ENCODE peak calls at places on chromosome 19, in eight cellular contexts. O is SK-N-SH, A is PC-3, F is IMR-90, H is neural progenitor cell, V is neuronal stem cell, T is HCT116, Z is fibroblast of lung. L is an unnamed sample.

GRCh38 chr19:6524326-6524725 is 6.5 kb upstream of the TNFSF9 start:
- DNase-seq in T (no peak), Z (no peak), O (no peak), H (no peak), F (no peak), A (no peak), V (no peak), L (no peak)

GRCh38 chr19:11377756-11378155 is 3.3 kb downstream of the SWSAP1 start:
- DNase-seq in V (no peak), F (peak; percentile 37), Z (peak; percentile 49), H (no peak), A (peak; percentile 33), O (no peak), T (no peak), L (peak; percentile 77)

GRCh38 chr19:7250951-7251350 is 43.3 kb downstream of the INSR start:
- DNase-seq in F (no peak), O (no peak), V (no peak), H (no peak), A (no peak), T (no peak), Z (no peak), L (no peak)

GRCh38 chr19:9966448-9966847 is 30.1 kb upstream of the OLFM2 start:
- DNase-seq in F (no peak), O (peak; percentile 54), A (no peak), T (no peak), Z (no peak), V (no peak), H (peak; percentile 39), L (no peak)

GRCh38 chr19:50741179-50741933 is 18.2 kb downstream of the CLEC11A start:
- DNase-seq in H (no peak), V (no peak), Z (no peak), T (no peak), A (no peak), O (no peak), F (no peak), L (no peak)

GRCh38 chr19:50844296-50844935 is 10.3 kb upstream of the KLK3 start:
- DNase-seq in O (no peak), H (no peak), Z (no peak), V (no peak), F (no peak), A (no peak), T (no peak), L (no peak)

GRCh38 chr19:8515317-8515716 is 1.4 kb upstream of the ZNF414 start:
- DNase-seq in F (no peak), V (no peak), A (no peak), Z (no peak), O (no peak), H (no peak), T (no peak), L (no peak)

GRCh38 chr19:38665219-38665931 is 17.9 kb downstream of the ACTN4 start:
- DNase-seq in F (no peak), A (no peak), Z (no peak), V (no peak), O (no peak), T (no peak), H (no peak), L (peak; percentile 46)

GRCh38 chr19:39867133-39867532 is 21.0 kb upstream of the FBL start:
- DNase-seq in Z (no peak), O (no peak), V (no peak), F (no peak), A (no peak), H (no peak), T (no peak), L (no peak)

GRCh38 chr19:17623224-17623935 is 64.8 kb downstream of the UNC13A start:
- DNase-seq in Z (no peak), F (no peak), O (peak; percentile 46), A (no peak), H (no peak), T (no peak), V (no peak), L (no peak)

GRCh38 chr19:57288373-57288772 is 8.1 kb downstream of the ZNF460 start:
- DNase-seq in O (no peak), H (no peak), F (no peak), A (no peak), Z (no peak), V (no peak), T (no peak), L (no peak)

GRCh38 chr19:38711726-38712153 is 32.5 kb downstream of the CAPN12 start:
- DNase-seq in V (no peak), F (peak; percentile 97), T (no peak), Z (peak; percentile 95), H (no peak), O (no peak), A (no peak), L (peak; percentile 94)

GRCh38 chr19:50003810-50004419 is 21.3 kb downstream of the VRK3 start:
- DNase-seq in F (peak; percentile 97), A (peak; percentile 98), V (no peak), H (no peak), O (no peak), T (peak; percentile 73), Z (peak; percentile 97), L (peak; percentile 98)

GRCh38 chr19:23882493-23882892 is 32.2 kb upstream of the ZNF726 start:
- DNase-seq in Z (no peak), A (no peak), T (no peak), O (no peak), V (no peak), F (no peak), H (no peak), L (peak; percentile 7)

GRCh38 chr19:7595466-7596133 is at the start of gene CAMSAP3:
- DNase-seq in A (peak; percentile 73), Z (peak; percentile 1), V (peak; percentile 82), O (peak; percentile 90), F (no peak), H (peak; percentile 94), T (no peak), L (peak; percentile 39)

GRCh38 chr19:39138221-39139211 is 12.9 kb downstream of the PAK4 start:
- DNase-seq in V (no peak), F (no peak), Z (no peak), H (no peak), O (peak; percentile 29), A (no peak), T (no peak), L (no peak)

GRCh38 chr19:41734156-41734555 is 21.2 kb upstream of the CEACAM6 start:
- DNase-seq in H (no peak), A (no peak), Z (no peak), F (no peak), V (no peak), O (no peak), T (no peak), L (no peak)
- H3K9ac ChIP-seq in H (no peak overlapping the region), A (peak overlapping the region; percentile 71), Z (no peak overlapping the region), F (no peak overlapping the region), V (no peak overlapping the region), O (no peak overlapping the region), T (no peak overlapping the region), L (no peak overlapping the region)

GRCh38 chr19:42051166-42052115 is 18.6 kb downstream of the GRIK5 start:
- DNase-seq in H (no peak), Z (no peak), T (no peak), O (no peak), A (peak; percentile 91), V (no peak), F (no peak), L (peak; percentile 62)

GRCh38 chr19:42048992-42049391 is 21.0 kb downstream of the GRIK5 start:
- DNase-seq in H (no peak), T (no peak), Z (no peak), A (peak; percentile 52), O (no peak), F (no peak), V (no peak), L (no peak)

GRCh38 chr19:42053037-42053935 is 16.7 kb downstream of the GRIK5 start:
- DNase-seq in H (no peak), F (no peak), T (no peak), O (no peak), V (no peak), A (peak; percentile 58), Z (no peak), L (no peak)

GRCh38 chr19:42054205-42054604 is 15.8 kb downstream of the GRIK5 start:
- DNase-seq in O (no peak), V (no peak), A (no peak), T (no peak), F (no peak), Z (no peak), H (no peak), L (no peak)

DNA sequence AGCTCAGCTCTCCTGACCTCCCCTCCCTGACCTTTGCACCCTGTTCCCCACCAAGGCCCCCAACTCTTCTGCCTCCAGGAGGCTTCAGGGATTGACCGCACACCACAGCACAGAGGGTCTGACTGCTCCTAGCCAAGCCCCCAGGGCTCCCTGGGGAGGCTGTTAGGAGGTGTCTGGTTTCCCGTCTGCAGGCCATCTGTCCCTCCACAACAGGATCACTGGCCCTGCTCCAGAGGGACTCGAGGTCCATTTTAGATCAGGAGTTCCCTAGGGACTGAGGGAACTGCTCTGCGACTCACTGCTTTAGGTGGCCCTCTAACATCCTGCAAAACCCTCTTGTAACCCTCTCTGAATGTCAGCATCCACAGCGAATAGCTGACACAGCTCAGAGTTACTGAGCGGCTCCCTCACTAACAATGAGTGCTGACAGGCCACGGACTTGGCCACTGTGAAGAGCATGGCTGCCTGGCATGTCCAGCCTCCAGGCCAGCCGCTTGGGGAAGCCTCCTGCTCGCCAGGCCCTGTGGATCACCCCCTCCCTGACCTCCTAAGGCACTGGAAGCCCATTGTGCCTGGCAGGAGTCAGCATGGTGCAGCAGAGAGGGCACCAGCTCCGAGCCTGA is 17.7 kb downstream of the GRIK5 start:
- DNase-seq in T (no peak), V (no peak), O (peak; percentile 50), H (no peak), F (no peak), A (peak; percentile 27), Z (no peak), L (no peak)
- H3K9ac ChIP-seq in T (no peak overlapping the region), V (peak overlapping the region; percentile 32), O (no peak overlapping the region), H (no peak overlapping the region), F (no peak overlapping the region), A (peak overlapping the region; percentile 55), Z (no peak overlapping the region), L (no peak overlapping the region)

DNA sequence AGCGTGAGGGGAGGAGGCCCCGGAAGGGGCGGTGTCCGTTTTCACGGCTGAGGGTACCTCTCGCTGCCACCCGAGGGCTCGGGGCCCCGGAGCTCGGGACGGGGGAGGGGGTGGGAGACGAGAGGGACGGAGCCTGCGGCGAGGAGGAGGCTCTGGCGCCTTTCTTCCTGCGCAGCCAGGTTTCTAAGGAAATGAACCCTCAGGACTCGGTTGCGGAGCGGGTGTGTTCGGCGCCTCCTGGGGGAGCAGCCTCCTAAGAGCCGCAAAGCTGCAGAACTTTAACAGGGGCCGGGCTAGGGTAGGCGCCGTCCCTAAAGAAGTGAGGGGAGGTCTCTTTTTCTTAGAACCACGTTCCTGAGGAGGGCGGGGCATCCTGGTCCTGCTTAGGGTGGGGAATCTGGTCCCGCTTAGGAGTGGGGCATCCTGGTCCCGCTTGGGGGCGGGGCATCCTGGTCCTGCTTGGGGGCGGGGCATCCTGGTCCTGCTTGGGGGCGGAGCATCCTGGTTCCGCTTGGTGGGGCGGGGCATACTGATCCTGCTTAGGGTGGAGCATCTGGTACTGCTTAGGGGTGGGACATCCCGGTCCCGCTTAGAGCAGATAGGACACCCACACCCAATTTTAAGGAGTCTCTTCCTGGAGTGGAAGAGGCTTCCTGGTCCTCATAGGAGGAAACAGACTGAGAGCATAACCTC is 6.2 kb downstream of the SYT5 start:
- DNase-seq in O (peak; percentile 74), A (peak; percentile 85), Z (peak; percentile 43), V (peak; percentile 69), H (peak; percentile 89), T (peak; percentile 75), F (peak; percentile 43), L (peak; percentile 90)
- H3K9ac ChIP-seq in O (no peak overlapping the region), A (peak overlapping the region; percentile 69), Z (peak overlapping the region; percentile 50), V (peak overlapping the region; percentile 82), H (no peak overlapping the region), T (peak overlapping the region; percentile 65), F (peak overlapping the region; percentile 17), L (peak overlapping the region; percentile 63)

GRCh38 chr19:45528149-45528743 is 21.0 kb downstream of the VASP start:
- DNase-seq in T (no peak), F (peak; percentile 56), O (no peak), V (no peak), Z (peak; percentile 78), A (peak; percentile 90), H (peak; percentile 73), L (peak; percentile 42)
- H3K9ac ChIP-seq in T (no peak overlapping the region), F (no peak overlapping the region), O (no peak overlapping the region), V (peak overlapping the region; percentile 82), Z (no peak overlapping the region), A (peak overlapping the region; percentile 74), H (no peak overlapping the region), L (no peak overlapping the region)